ENCODE peak calls at places on chromosome 1, in four cellular contexts. S is stimulated activated CD8-positive, alpha-beta memory T cell treated with anti-CD3 and anti-CD28 coated beads, Interleukin-12 subunit alpha, Interleukin-12 subunit beta, amount 100 ng/mL, for 4 hours; O is Karpas-422; C is lower lobe of right lung. Q is an unnamed sample.

GRCh38 chr1:67754526-67754920 is 69.5 kb downstream of the GADD45A start:
- DNase-seq in S (no peak), O (no peak), C (no peak), Q (no peak)

GRCh38 chr1:16719571-16720402 is 20.5 kb upstream of the RNU1-4 start:
- DNase-seq in S (no peak), O (peak; percentile 43), C (no peak), Q (no peak)

GRCh38 chr1:51423098-51423821 is 92.9 kb upstream of the TTC39A start:
- DNase-seq in S (no peak), O (no peak), C (no peak), Q (no peak)

GRCh38 chr1:109482796-109483638 is 688 bp upstream of the ATXN7L2 start:
- DNase-seq in S (no peak), O (peak; percentile 62), C (peak; percentile 65), Q (peak; percentile 52)

GRCh38 chr1:8625981-8626898 is 191.2 kb downstream of the RERE start:
- DNase-seq in S (no peak), O (no peak), C (no peak), Q (no peak)

GRCh38 chr1:234609528-234610042 is 393 bp downstream of the IRF2BP2 start:
- DNase-seq in S (no peak), O (no peak), C (peak; percentile 54), Q (no peak)

GRCh38 chr1:235980976-235981375 is 83.9 kb downstream of the NID1 start:
- DNase-seq in S (no peak), O (no peak), C (no peak), Q (no peak)

GRCh38 chr1:85224734-85225623 is 24.2 kb upstream of the SYDE2 start:
- DNase-seq in S (no peak), O (no peak), C (peak; percentile 61), Q (no peak)

GRCh38 chr1:79326875-79327274 is 320.3 kb upstream of the ADGRL4 start:
- DNase-seq in S (no peak), O (no peak), C (no peak), Q (no peak)

GRCh38 chr1:7541629-7542028 is 229.5 kb upstream of the VAMP3 start:
- DNase-seq in S (no peak), O (no peak), C (peak; percentile 30), Q (no peak)

GRCh38 chr1:164824542-164824941 is 265.6 kb downstream of the PBX1 start:
- DNase-seq in S (no peak), O (no peak), C (no peak), Q (no peak)

GRCh38 chr1:228811655-228812315 is 76.5 kb downstream of the RHOU start:
- DNase-seq in S (no peak), O (no peak), C (no peak), Q (no peak)

GRCh38 chr1:117167402-117167801 is 43.3 kb downstream of the VTCN1 start:
- DNase-seq in S (no peak), O (no peak), C (no peak), Q (no peak)

GRCh38 chr1:167805041-167805556 is 83.3 kb downstream of the MPZL1 start:
- DNase-seq in S (no peak), O (no peak), C (no peak), Q (no peak)

GRCh38 chr1:116242741-116243140 is 130.3 kb upstream of the ATP1A1 start:
- DNase-seq in S (no peak), O (no peak), C (peak; percentile 52), Q (no peak)

GRCh38 chr1:30905403-30905802 is 3.2 kb downstream of the SDC3 start:
- DNase-seq in S (no peak), O (no peak), C (no peak), Q (no peak)

GRCh38 chr1:42014823-42015222 is 96.1 kb upstream of the HIVEP3 start:
- DNase-seq in S (no peak), O (no peak), C (no peak), Q (no peak)

GRCh38 chr1:77671836-77672235 is 10.6 kb downstream of the ZZZ3 start:
- DNase-seq in S (no peak), O (no peak), C (no peak), Q (no peak)

GRCh38 chr1:155184835-155185782 is 11.5 kb downstream of the TRIM46 start:
- DNase-seq in S (no peak), O (peak; percentile 93), C (peak; percentile 84), Q (peak; percentile 49)

GRCh38 chr1:246117066-246117791 is 389.9 kb downstream of the SMYD3 start:
- DNase-seq in S (no peak), O (peak; percentile 80), C (no peak), Q (no peak)

GRCh38 chr1:231037585-231038517 is 2.2 kb downstream of the FAM89A start:
- DNase-seq in S (no peak), O (no peak), C (no peak), Q (no peak)

GRCh38 chr1:26696645-26697440 is 1.0 kb downstream of the ARID1A start:
- DNase-seq in S (peak; percentile 80), O (peak; percentile 77), C (peak; percentile 74), Q (peak; percentile 63)

GRCh38 chr1:24022611-24023359 is 42.7 kb upstream of the SRSF10 start:
- DNase-seq in S (no peak), O (no peak), C (no peak), Q (no peak)

GRCh38 chr1:203100163-203100867 is 14.5 kb upstream of the MYOG start:
- DNase-seq in S (no peak), O (no peak), C (no peak), Q (no peak)

GRCh38 chr1:82978461-82979324 is 1020.2 kb downstream of the TTLL7 start:
- DNase-seq in S (no peak), O (no peak), C (no peak), Q (no peak)

GRCh38 chr1:152519876-152520275 is 5.6 kb downstream of the CRCT1 start:
- DNase-seq in S (no peak), O (no peak), C (no peak), Q (no peak)

GRCh38 chr1:7726623-7727022 is 44.5 kb upstream of the VAMP3 start:
- DNase-seq in S (no peak), O (no peak), C (no peak), Q (no peak)

GRCh38 chr1:236287757-236288619 is 6.2 kb upstream of the ERO1B start:
- DNase-seq in S (no peak), O (no peak), C (no peak), Q (no peak)

GRCh38 chr1:212609701-212610574 is 1.4 kb downstream of the ATF3 start:
- DNase-seq in S (no peak), O (no peak), C (no peak), Q (no peak)

GRCh38 chr1:196056966-196057365 is 551.3 kb downstream of the KCNT2 start:
- DNase-seq in S (no peak), O (no peak), C (no peak), Q (no peak)

GRCh38 chr1:227949341-227949921 is 1.7 kb upstream of the WNT9A start:
- DNase-seq in S (no peak), O (no peak), C (peak; percentile 40), Q (peak; percentile 8)

GRCh38 chr1:161017756-161018630 is 3.0 kb downstream of the F11R start:
- DNase-seq in S (no peak), O (no peak), C (no peak), Q (no peak)

GRCh38 chr1:30597711-30598110 is 125.7 kb downstream of the MATN1 start:
- DNase-seq in S (no peak), O (no peak), C (no peak), Q (no peak)

GRCh38 chr1:170819781-170820180 is 115.6 kb upstream of the MROH9 start:
- DNase-seq in S (no peak), O (no peak), C (no peak), Q (no peak)

GRCh38 chr1:1758059-1758621 is 20.1 kb downstream of the NADK start:
- DNase-seq in S (no peak), O (no peak), C (peak; percentile 60), Q (no peak)

GRCh38 chr1:247293047-247293446 is 37.2 kb downstream of the VN1R5 start:
- DNase-seq in S (no peak), O (no peak), C (no peak), Q (no peak)